ENCODE peak calls at places on chromosomes 5 and 9, in six cellular contexts. O is fibroblast of pulmonary artery, W is astrocyte of the spinal cord, I is prostate gland, K is left cardiac atrium, C is WTC11. N is an unnamed sample.

GRCh38 chr9:77488439-77489126 is 159.5 kb downstream of the GNA14 start:
- DNase-seq in O (peak), W (peak), I (no peak), K (no peak), C (peak), N (no peak)

GRCh38 chr5:104498281-104498680 is 935.7 kb upstream of the NUDT12 start:
- DNase-seq in O (peak), W (peak), I (no peak), K (no peak), C (no peak), N (no peak)

GRCh38 chr9:108780949-108781734 is 74.6 kb downstream of the ACTL7B start:
- DNase-seq in O (no peak), W (no peak), I (no peak), K (no peak), C (no peak), N (no peak)

GRCh38 chr5:176995896-176996767 is 10.4 kb downstream of the UIMC1 start:
- DNase-seq in O (peak), W (peak), I (no peak), K (no peak), C (no peak), N (no peak)

GRCh38 chr9:28082671-28083070 is 509.4 kb upstream of the C9orf72 start:
- DNase-seq in O (no peak), W (no peak), I (no peak), K (no peak), C (no peak), N (no peak)

GRCh38 chr5:3120013-3120412 is 368.5 kb upstream of the IRX2 start:
- DNase-seq in O (no peak), W (no peak), I (no peak), K (no peak), C (no peak), N (no peak)

GRCh38 chr9:72772641-72773040 is 180.2 kb downstream of the ALDH1A1 start:
- DNase-seq in O (no peak), W (peak), I (no peak), K (no peak), C (no peak), N (no peak)

GRCh38 chr5:65062684-65063083 is 294.0 kb downstream of the CWC27 start:
- DNase-seq in O (peak), W (peak), I (no peak), K (peak), C (no peak), N (no peak)

GRCh38 chr9:90612957-90613356 is 29.7 kb downstream of the DIRAS2 start:
- DNase-seq in O (no peak), W (no peak), I (no peak), K (no peak), C (no peak), N (no peak)

GRCh38 chr9:80561526-80561925 is 989.8 kb downstream of the TLE4 start:
- DNase-seq in O (no peak), W (no peak), I (no peak), K (no peak), C (no peak), N (no peak)

GRCh38 chr5:162638849-162639248 is 571.3 kb downstream of the GABRG2 start:
- DNase-seq in O (no peak), W (no peak), I (no peak), K (no peak), C (no peak), N (no peak)

GRCh38 chr9:6459718-6460117 is 46.7 kb downstream of the UHRF2 start:
- DNase-seq in O (no peak), W (no peak), I (no peak), K (no peak), C (no peak), N (no peak)

GRCh38 chr5:139636975-139637408 is 11.2 kb upstream of the CXXC5 start:
- DNase-seq in O (no peak), W (peak), I (no peak), K (no peak), C (no peak), N (no peak)

GRCh38 chr5:153881687-153882086 is 157.0 kb downstream of the FAM114A2 start:
- DNase-seq in O (no peak), W (no peak), I (no peak), K (no peak), C (no peak), N (no peak)

GRCh38 chr9:76901801-76902200 is 4.1 kb downstream of the PRUNE2 start:
- DNase-seq in O (no peak), W (no peak), I (no peak), K (no peak), C (peak), N (no peak)

GRCh38 chr9:137798901-137799629 is 78.5 kb upstream of the CACNA1B start:
- DNase-seq in O (no peak), W (no peak), I (no peak), K (peak), C (no peak), N (no peak)

GRCh38 chr5:14025566-14026276 is 81.2 kb upstream of the DNAH5 start:
- DNase-seq in O (no peak), W (no peak), I (no peak), K (no peak), C (no peak), N (no peak)

GRCh38 chr9:93094294-93095204 is 1.5 kb upstream of the CARD19 start:
- DNase-seq in O (no peak), W (no peak), I (no peak), K (peak), C (no peak), N (peak)

GRCh38 chr5:159915913-159916840 is at the start of gene ADRA1B:
- DNase-seq in O (peak), W (peak), I (peak), K (peak), C (peak), N (peak)

GRCh38 chr9:115444941-115445340 is 327.0 kb upstream of the TNC start:
- DNase-seq in O (no peak), W (no peak), I (no peak), K (no peak), C (no peak), N (no peak)

GRCh38 chr5:143985832-143986485 is 174.0 kb downstream of the HMHB1 start:
- DNase-seq in O (peak), W (peak), I (no peak), K (no peak), C (no peak), N (no peak)

GRCh38 chr9:73116030-73116429 is 35.6 kb upstream of the ANXA1 start:
- DNase-seq in O (peak), W (peak), I (no peak), K (no peak), C (no peak), N (no peak)

GRCh38 chr9:22740781-22741180 is 294.2 kb downstream of the DMRTA1 start:
- DNase-seq in O (no peak), W (no peak), I (no peak), K (no peak), C (no peak), N (no peak)

GRCh38 chr5:109691248-109691574 is 1.5 kb downstream of the MAN2A1 start:
- DNase-seq in O (no peak), W (no peak), I (no peak), K (no peak), C (no peak), N (no peak)

GRCh38 chr5:96297290-96297689 is 135.8 kb downstream of the PCSK1 start:
- DNase-seq in O (peak), W (peak), I (no peak), K (no peak), C (no peak), N (peak)

GRCh38 chr9:117400131-117400530 is 14.7 kb downstream of the ASTN2 start:
- DNase-seq in O (no peak), W (no peak), I (peak), K (no peak), C (no peak), N (peak)

GRCh38 chr5:39205550-39205949 is 13.8 kb downstream of the FYB1 start:
- DNase-seq in O (no peak), W (no peak), I (no peak), K (no peak), C (no peak), N (no peak)

GRCh38 chr9:116279230-116279629 is 125.6 kb downstream of the PAPPA start:
- DNase-seq in O (peak), W (peak), I (no peak), K (no peak), C (peak), N (no peak)

GRCh38 chr5:74016373-74016772 is 390.4 kb downstream of the ARHGEF28 start:
- DNase-seq in O (no peak), W (no peak), I (no peak), K (no peak), C (peak), N (no peak)

GRCh38 chr9:136044207-136044970 is 50.7 kb downstream of the NACC2 start:
- DNase-seq in O (no peak), W (no peak), I (no peak), K (no peak), C (no peak), N (no peak)

GRCh38 chr9:86645303-86645702 is 291.1 kb upstream of the TUT7 start:
- DNase-seq in O (no peak), W (no peak), I (no peak), K (no peak), C (no peak), N (no peak)

GRCh38 chr5:15835514-15835913 is 335.5 kb downstream of the FBXL7 start:
- DNase-seq in O (peak), W (no peak), I (no peak), K (no peak), C (no peak), N (no peak)

GRCh38 chr5:160020969-160021368 is 12.0 kb downstream of the TTC1 start:
- DNase-seq in O (peak), W (peak), I (no peak), K (no peak), C (no peak), N (no peak)

GRCh38 chr9:132717326-132717945 is 47.2 kb downstream of the GTF3C4 start:
- DNase-seq in O (no peak), W (no peak), I (no peak), K (no peak), C (no peak), N (no peak)

GRCh38 chr9:69076550-69076949 is 41.0 kb downstream of the FXN start:
- DNase-seq in O (peak), W (no peak), I (peak), K (no peak), C (no peak), N (no peak)

GRCh38 chr9:93119953-93120845 is 13.9 kb downstream of the NINJ1 start:
- DNase-seq in O (peak), W (peak), I (peak), K (peak), C (peak), N (peak)

N was measured in body of pancreas.